ENCODE peak calls at places on chromosomes 4 and X, in four cellular contexts. One of them, this sample, is unnamed.

GRCh38 chr4:153408932-153409331 is 57.2 kb upstream of the TMEM131L start:
- DNase-seq in NCI-H1092 treated with DMSO at 0.1 percent for 48 hours: no peak
- DNase-seq in Ammon's horn: no peak
- DNase-seq in choroid plexus epithelial cell: no peak
- DNase-seq in this sample: no peak

GRCh38 chr4:73856518-73856917 is 3.4 kb downstream of the PF4V1 start:
- DNase-seq in Ammon's horn: no peak
- DNase-seq in choroid plexus epithelial cell: peak; percentile 88
- DNase-seq in NCI-H1092 treated with DMSO at 0.1 percent for 48 hours: no peak
- DNase-seq in this sample: peak; percentile 65

GRCh38 chrX:2819345-2820130 is 9.2 kb upstream of the GYG2 start:
- DNase-seq in choroid plexus epithelial cell: peak; percentile 52
- DNase-seq in Ammon's horn: no peak
- DNase-seq in NCI-H1092 treated with DMSO at 0.1 percent for 48 hours: no peak
- DNase-seq in this sample: no peak

GRCh38 chr4:169307581-169307980 is 36.8 kb upstream of the SH3RF1 start:
- DNase-seq in choroid plexus epithelial cell: no peak
- DNase-seq in NCI-H1092 treated with DMSO at 0.1 percent for 48 hours: no peak
- DNase-seq in Ammon's horn: no peak
- DNase-seq in this sample: no peak

GRCh38 chr4:84503495-84504437 is 4.7 kb upstream of the NKX6-1 start:
- DNase-seq in choroid plexus epithelial cell: peak; percentile 88
- DNase-seq in Ammon's horn: peak; percentile 86
- DNase-seq in NCI-H1092 treated with DMSO at 0.1 percent for 48 hours: peak; percentile 49
- DNase-seq in this sample: peak; percentile 68

GRCh38 chr4:176789955-176790354 is 2.8 kb downstream of the VEGFC start:
- DNase-seq in Ammon's horn: peak; percentile 51
- DNase-seq in choroid plexus epithelial cell: peak; percentile 75
- DNase-seq in NCI-H1092 treated with DMSO at 0.1 percent for 48 hours: no peak
- DNase-seq in this sample: peak; percentile 76

GRCh38 chr4:188976644-188977115 is 837.4 kb downstream of the TRIML1 start:
- DNase-seq in Ammon's horn: peak; percentile 12
- DNase-seq in choroid plexus epithelial cell: peak; percentile 57
- DNase-seq in NCI-H1092 treated with DMSO at 0.1 percent for 48 hours: peak; percentile 87
- DNase-seq in this sample: peak; percentile 28

GRCh38 chrX:84362184-84362838 is 139.9 kb downstream of the HDX start:
- DNase-seq in Ammon's horn: no peak
- DNase-seq in NCI-H1092 treated with DMSO at 0.1 percent for 48 hours: no peak
- DNase-seq in choroid plexus epithelial cell: peak; percentile 69
- DNase-seq in this sample: no peak

GRCh38 chr4:53935780-53936179 is 128.6 kb downstream of the CHIC2 start:
- DNase-seq in choroid plexus epithelial cell: peak; percentile 84
- DNase-seq in Ammon's horn: no peak
- DNase-seq in NCI-H1092 treated with DMSO at 0.1 percent for 48 hours: no peak
- DNase-seq in this sample: peak; percentile 36

GRCh38 chrX:51421972-51422371 is 74.4 kb downstream of the NUDT11 start:
- DNase-seq in NCI-H1092 treated with DMSO at 0.1 percent for 48 hours: no peak
- DNase-seq in Ammon's horn: no peak
- DNase-seq in choroid plexus epithelial cell: no peak
- DNase-seq in this sample: no peak

GRCh38 chr4:104938624-104939023 is 208.1 kb upstream of the TET2 start:
- DNase-seq in choroid plexus epithelial cell: no peak
- DNase-seq in NCI-H1092 treated with DMSO at 0.1 percent for 48 hours: no peak
- DNase-seq in Ammon's horn: no peak
- DNase-seq in this sample: no peak

GRCh38 chr4:52822583-52823477 is 39.3 kb upstream of the RASL11B start:
- DNase-seq in choroid plexus epithelial cell: peak; percentile 91
- DNase-seq in NCI-H1092 treated with DMSO at 0.1 percent for 48 hours: no peak
- DNase-seq in Ammon's horn: no peak
- DNase-seq in this sample: no peak

GRCh38 chrX:51852621-51853020 is 40.8 kb upstream of the MAGED1 start:
- DNase-seq in choroid plexus epithelial cell: no peak
- DNase-seq in NCI-H1092 treated with DMSO at 0.1 percent for 48 hours: no peak
- DNase-seq in Ammon's horn: no peak
- DNase-seq in this sample: no peak

GRCh38 chr4:88958080-88958479 is 98.9 kb downstream of the FAM13A start:
- DNase-seq in NCI-H1092 treated with DMSO at 0.1 percent for 48 hours: no peak
- DNase-seq in Ammon's horn: no peak
- DNase-seq in choroid plexus epithelial cell: no peak
- DNase-seq in this sample: no peak

GRCh38 chr4:76435689-76436176 is 704 bp downstream of the SHROOM3 start:
- DNase-seq in choroid plexus epithelial cell: no peak
- DNase-seq in NCI-H1092 treated with DMSO at 0.1 percent for 48 hours: no peak
- DNase-seq in Ammon's horn: no peak
- DNase-seq in this sample: no peak

GRCh38 chr4:31482691-31483090 is 762.5 kb downstream of the PCDH7 start:
- DNase-seq in NCI-H1092 treated with DMSO at 0.1 percent for 48 hours: no peak
- DNase-seq in Ammon's horn: no peak
- DNase-seq in choroid plexus epithelial cell: no peak
- DNase-seq in this sample: no peak

GRCh38 chr4:183905593-183906485 is 732 bp downstream of the STOX2 start:
- DNase-seq in Ammon's horn: peak; percentile 87
- DNase-seq in NCI-H1092 treated with DMSO at 0.1 percent for 48 hours: peak; percentile 42
- DNase-seq in choroid plexus epithelial cell: peak; percentile 40
- DNase-seq in this sample: peak; percentile 11

GRCh38 chr4:10623862-10624261 is 60.7 kb downstream of the CLNK start:
- DNase-seq in Ammon's horn: no peak
- DNase-seq in NCI-H1092 treated with DMSO at 0.1 percent for 48 hours: no peak
- DNase-seq in choroid plexus epithelial cell: no peak
- DNase-seq in this sample: no peak

GRCh38 chr4:150145090-150145949 is 67.1 kb downstream of the DCLK2 start:
- DNase-seq in Ammon's horn: no peak
- DNase-seq in choroid plexus epithelial cell: no peak
- DNase-seq in NCI-H1092 treated with DMSO at 0.1 percent for 48 hours: no peak
- DNase-seq in this sample: no peak

GRCh38 chr4:182273191-182273935 is 30.2 kb downstream of the TENM3 start:
- DNase-seq in NCI-H1092 treated with DMSO at 0.1 percent for 48 hours: no peak
- DNase-seq in Ammon's horn: no peak
- DNase-seq in choroid plexus epithelial cell: no peak
- DNase-seq in this sample: no peak

GRCh38 chrX:74104356-74105065 is 199.5 kb upstream of the ZCCHC13 start:
- DNase-seq in Ammon's horn: no peak
- DNase-seq in NCI-H1092 treated with DMSO at 0.1 percent for 48 hours: no peak
- DNase-seq in choroid plexus epithelial cell: peak; percentile 61
- DNase-seq in this sample: peak; percentile 37

GRCh38 chr4:106421441-106422296 is 53.1 kb upstream of the GIMD1 start:
- DNase-seq in Ammon's horn: no peak
- DNase-seq in choroid plexus epithelial cell: peak; percentile 70
- DNase-seq in NCI-H1092 treated with DMSO at 0.1 percent for 48 hours: no peak
- DNase-seq in this sample: no peak

GRCh38 chrX:104315555-104315954 is 60.8 kb upstream of the ESX1 start:
- DNase-seq in Ammon's horn: no peak
- DNase-seq in NCI-H1092 treated with DMSO at 0.1 percent for 48 hours: no peak
- DNase-seq in choroid plexus epithelial cell: peak; percentile 28
- DNase-seq in this sample: peak; percentile 61

GRCh38 chr4:48777739-48778138 is 2.3 kb downstream of the FRYL start:
- DNase-seq in Ammon's horn: no peak
- DNase-seq in choroid plexus epithelial cell: no peak
- DNase-seq in NCI-H1092 treated with DMSO at 0.1 percent for 48 hours: no peak
- DNase-seq in this sample: no peak

GRCh38 chr4:6627832-6628231 is 12.7 kb upstream of the MRFAP1 start:
- DNase-seq in NCI-H1092 treated with DMSO at 0.1 percent for 48 hours: no peak
- DNase-seq in Ammon's horn: no peak
- DNase-seq in choroid plexus epithelial cell: no peak
- DNase-seq in this sample: no peak

GRCh38 chr4:22129454-22130075 is 181.0 kb upstream of the KCNIP4 start:
- DNase-seq in Ammon's horn: peak; percentile 7
- DNase-seq in choroid plexus epithelial cell: peak; percentile 47
- DNase-seq in NCI-H1092 treated with DMSO at 0.1 percent for 48 hours: peak; percentile 29
- DNase-seq in this sample: peak; percentile 37

GRCh38 chr4:108165601-108166000 is 3.1 kb downstream of the LEF1 start:
- DNase-seq in choroid plexus epithelial cell: no peak
- DNase-seq in Ammon's horn: no peak
- DNase-seq in NCI-H1092 treated with DMSO at 0.1 percent for 48 hours: no peak
- DNase-seq in this sample: no peak

GRCh38 chr4:37909690-37910486 is 19.0 kb downstream of the TBC1D1 start:
- DNase-seq in NCI-H1092 treated with DMSO at 0.1 percent for 48 hours: no peak
- DNase-seq in Ammon's horn: no peak
- DNase-seq in choroid plexus epithelial cell: no peak
- DNase-seq in this sample: no peak

GRCh38 chr4:78650106-78651021 is 98.8 kb downstream of the ANXA3 start:
- DNase-seq in choroid plexus epithelial cell: peak; percentile 93
- DNase-seq in NCI-H1092 treated with DMSO at 0.1 percent for 48 hours: no peak
- DNase-seq in Ammon's horn: no peak
- DNase-seq in this sample: peak; percentile 80